ENCODE peak calls at places on chromosomes 5 and 9, in four cellular contexts. O is hippocampal formation; P is LoVo; T is activated CD4-positive, alpha-beta T cell treated with anti-CD3 and anti-CD28 coated beads for 24 hours. A is an unnamed sample.

GRCh38 chr9:122347348-122348287 is 23.2 kb upstream of the PTGS1 start:
- DNase-seq in O (no peak), P (peak; percentile 59), T (no peak), A (no peak)

GRCh38 chr9:99000480-99001395 is 57.0 kb downstream of the COL15A1 start:
- DNase-seq in O (peak; percentile 18), P (peak; percentile 26), T (peak; percentile 22), A (no peak)

GRCh38 chr9:942805-943580 is 33.5 kb upstream of the DMRT3 start:
- DNase-seq in O (no peak), P (no peak), T (no peak), A (no peak)

GRCh38 chr5:133942589-133943474 is 25.6 kb downstream of the C5orf15 start:
- DNase-seq in O (no peak), P (no peak), T (no peak), A (no peak)

GRCh38 chr9:19513671-19514275 is 105.0 kb downstream of the ACER2 start:
- DNase-seq in O (no peak), P (peak; percentile 27), T (no peak), A (no peak)

GRCh38 chr9:113940077-113940476 is 64.0 kb downstream of the ZNF618 start:
- DNase-seq in O (no peak), P (no peak), T (no peak), A (no peak)

GRCh38 chr5:178580556-178580955 is 9.6 kb downstream of the COL23A1 start:
- DNase-seq in O (no peak), P (no peak), T (no peak), A (no peak)

GRCh38 chr9:134814598-134815215 is 65.9 kb upstream of the FCN2 start:
- DNase-seq in O (no peak), P (no peak), T (no peak), A (no peak)

GRCh38 chr5:151718168-151718567 is 31.5 kb upstream of the SPARC start:
- DNase-seq in O (no peak), P (no peak), T (no peak), A (no peak)

GRCh38 chr5:173772407-173773059 is 115.6 kb upstream of the CPEB4 start:
- DNase-seq in O (no peak), P (no peak), T (no peak), A (no peak)

GRCh38 chr5:53151713-53152458 is 42.3 kb upstream of the MOCS2 start:
- DNase-seq in O (no peak), P (peak; percentile 18), T (no peak), A (no peak)

GRCh38 chr5:31427013-31427783 is 104.7 kb downstream of the DROSHA start:
- DNase-seq in O (no peak), P (no peak), T (no peak), A (no peak)

GRCh38 chr5:116841734-116842133 is 267.1 kb upstream of the SEMA6A start:
- DNase-seq in O (no peak), P (no peak), T (no peak), A (no peak)

GRCh38 chr5:122150128-122150685 is 20.9 kb downstream of the ZNF474 start:
- DNase-seq in O (no peak), P (no peak), T (no peak), A (no peak)